ENCODE peak calls at places on chromosomes 7 and 10, in five cellular contexts. H is left ventricle myocardium inferior, D is hypothalamus, E is HTR-8/SVneo, X is COLO829. I is an unnamed sample.

GRCh38 chr7:138226001-138226476 is 149.8 kb downstream of the AKR1D1 start:
- DNase-seq in H (no peak), D (no peak), E (peak; percentile 9), X (peak; percentile 79), I (no peak)

GRCh38 chr10:99279626-99280111 is 44.0 kb upstream of the HPSE2 start:
- DNase-seq in H (no peak), D (no peak), E (no peak), X (no peak), I (no peak)

GRCh38 chr7:134632937-134633540 is 13.6 kb upstream of the BPGM start:
- DNase-seq in H (no peak), D (no peak), E (peak; percentile 10), X (peak; percentile 81), I (no peak)

GRCh38 chr10:46250481-46250880 is 36.3 kb upstream of the ANTXRL start:
- DNase-seq in H (no peak), D (no peak), E (no peak), X (no peak), I (no peak)

GRCh38 chr7:20539201-20539600 is 76.3 kb upstream of the ABCB5 start:
- DNase-seq in H (no peak), D (no peak), E (no peak), X (no peak), I (no peak)

GRCh38 chr7:140010194-140010895 is 52.4 kb downstream of the PARP12 start:
- DNase-seq in H (no peak), D (no peak), E (no peak), X (no peak), I (no peak)

GRCh38 chr10:111082102-111082975 is 5.5 kb downstream of the ADRA2A start:
- DNase-seq in H (no peak), D (no peak), E (no peak), X (no peak), I (no peak)

GRCh38 chr10:94567714-94568520 is 22.3 kb downstream of the HELLS start:
- DNase-seq in H (no peak), D (no peak), E (no peak), X (no peak), I (no peak)

GRCh38 chr10:83078160-83078559 is 1061.1 kb upstream of the GHITM start:
- DNase-seq in H (no peak), D (no peak), E (no peak), X (no peak), I (no peak)

GRCh38 chr10:83166344-83166743 is 973.0 kb upstream of the GHITM start:
- DNase-seq in H (no peak), D (no peak), E (no peak), X (no peak), I (no peak)

GRCh38 chr10:101031796-101032636 is 982 bp downstream of the SFXN3 start:
- DNase-seq in H (peak; percentile 87), D (peak; percentile 73), E (peak; percentile 56), X (no peak), I (peak; percentile 84)

GRCh38 chr7:41110186-41110585 is 592.7 kb downstream of the INHBA start:
- DNase-seq in H (no peak), D (no peak), E (no peak), X (no peak), I (no peak)

GRCh38 chr10:4704034-4704545 is 121.9 kb upstream of the AKR1E2 start:
- DNase-seq in H (no peak), D (no peak), E (peak; percentile 61), X (peak; percentile 40), I (no peak)

GRCh38 chr10:72014785-72015480 is 50.7 kb downstream of the CHST3 start:
- DNase-seq in H (no peak), D (no peak), E (no peak), X (no peak), I (no peak)

GRCh38 chr10:67657775-67658174 is 38.2 kb downstream of the CTNNA3 start:
- DNase-seq in H (no peak), D (no peak), E (no peak), X (no peak), I (no peak)

GRCh38 chr10:97687785-97688781 is 1.0 kb upstream of the AVPI1 start:
- DNase-seq in H (no peak), D (no peak), E (no peak), X (no peak), I (no peak)

GRCh38 chr10:80461208-80462183 is 7.4 kb downstream of the TSPAN14 start:
- DNase-seq in H (no peak), D (no peak), E (no peak), X (no peak), I (no peak)

GRCh38 chr7:44374007-44374763 is 48.8 kb upstream of the CAMK2B start:
- DNase-seq in H (no peak), D (no peak), E (no peak), X (no peak), I (no peak)

GRCh38 chr7:156652886-156653568 is 12.5 kb downstream of the RNF32 start:
- DNase-seq in H (no peak), D (no peak), E (no peak), X (no peak), I (no peak)

GRCh38 chr10:125216309-125216708 is 55.9 kb upstream of the CTBP2 start:
- DNase-seq in H (no peak), D (no peak), E (no peak), X (no peak), I (no peak)

GRCh38 chr10:72952901-72953223 is 1.7 kb downstream of the PLA2G12B start:
- DNase-seq in H (no peak), D (no peak), E (no peak), X (no peak), I (no peak)

GRCh38 chr10:127117125-127117524 is 79.3 kb downstream of the INSYN2A start:
- DNase-seq in H (peak; percentile 59), D (no peak), E (peak; percentile 13), X (peak; percentile 26), I (no peak)

GRCh38 chr10:8778713-8779112 is 724.2 kb downstream of the GATA3 start:
- DNase-seq in H (no peak), D (no peak), E (no peak), X (no peak), I (no peak)

GRCh38 chr10:78327778-78328591 is 294.3 kb downstream of the RPS24 start:
- DNase-seq in H (no peak), D (no peak), E (no peak), X (no peak), I (no peak)

GRCh38 chr10:72375173-72375572 is 20.5 kb upstream of the DNAJB12 start:
- DNase-seq in H (no peak), D (no peak), E (no peak), X (no peak), I (no peak)

GRCh38 chr7:43591551-43592180 is 8.8 kb downstream of the STK17A start:
- DNase-seq in H (no peak), D (no peak), E (no peak), X (no peak), I (no peak)

GRCh38 chr10:77038412-77038806 is 599.2 kb downstream of the KCNMA1 start:
- DNase-seq in H (no peak), D (no peak), E (no peak), X (no peak), I (no peak)